ENCODE peak calls at places on chromosomes 1 and 21, in seven cellular contexts. S, P, F, E, T, B and C are unnamed samples.

GRCh38 chr1:208043690-208044089 is 132.8 kb upstream of the CD34 start:
- DNase-seq in S (peak), P (no peak), B (no peak), T (no peak), E (no peak), F (peak), C (peak)

GRCh38 chr21:31444061-31444460 is 100.0 kb upstream of the TIAM1 start:
- DNase-seq in T (no peak), S (no peak), E (no peak), P (no peak), B (no peak), F (no peak), C (no peak)

GRCh38 chr1:171814692-171815091 is 26.6 kb upstream of the DNM3 start:
- DNase-seq in S (no peak), P (no peak), B (peak), F (no peak), T (no peak), E (no peak), C (no peak)

GRCh38 chr1:39816431-39817090 is 27.9 kb upstream of the BMP8B start:
- DNase-seq in F (peak), P (peak), B (peak), E (peak), T (peak), S (peak), C (peak)

GRCh38 chr1:23799570-23800395 is 771 bp downstream of the GALE start:
- DNase-seq in T (no peak), S (peak), P (no peak), E (no peak), F (peak), B (peak), C (peak)

GRCh38 chr1:216221260-216221700 is 202.0 kb downstream of the USH2A start:
- DNase-seq in P (peak), F (peak), E (peak), S (peak), B (peak), T (no peak), C (peak)

GRCh38 chr21:28972398-28972797 is 20.3 kb downstream of the LTN1 start:
- DNase-seq in S (no peak), E (no peak), F (no peak), P (no peak), B (no peak), T (no peak), C (no peak)

GRCh38 chr1:20500716-20501115 is 7.2 kb downstream of the MUL1 start:
- DNase-seq in P (no peak), F (no peak), T (no peak), B (no peak), E (no peak), S (no peak), C (no peak)

GRCh38 chr1:155241069-155241679 is 14.1 kb downstream of the ENTREP3 start:
- DNase-seq in F (peak), T (peak), P (peak), S (peak), E (peak), B (peak), C (peak)

GRCh38 chr1:233843523-233844204 is 60.8 kb upstream of the SLC35F3 start:
- DNase-seq in S (no peak), E (no peak), P (no peak), B (peak), F (peak), T (no peak), C (no peak)

GRCh38 chr1:159921700-159922498 is 3.4 kb downstream of the TAGLN2 start:
- DNase-seq in P (no peak), B (no peak), S (no peak), F (no peak), T (no peak), E (no peak), C (no peak)

GRCh38 chr21:45506241-45506817 is 35.9 kb downstream of the SLC19A1 start:
- DNase-seq in E (no peak), S (no peak), F (no peak), P (no peak), B (no peak), T (no peak), C (no peak)

GRCh38 chr1:245288796-245289195 is 134.0 kb downstream of the KIF26B start:
- DNase-seq in F (peak), B (no peak), S (no peak), T (no peak), P (no peak), E (no peak), C (no peak)

GRCh38 chr1:49864597-49864996 is 159.2 kb downstream of the AGBL4 start:
- DNase-seq in T (no peak), P (no peak), B (no peak), E (no peak), S (no peak), F (peak), C (no peak)

GRCh38 chr21:46056450-46056903 is 41.4 kb upstream of the COL6A2 start:
- DNase-seq in F (no peak), B (peak), T (peak), E (no peak), S (no peak), P (no peak), C (no peak)

GRCh38 chr21:41361786-41362604 is at the start of gene MX2:
- DNase-seq in E (peak), B (peak), F (no peak), P (peak), S (peak), T (peak), C (no peak)